ENCODE peak calls at places on chromosomes 4 and X, in four cellular contexts. V is HepG2, L is K562, F is GM12878. R is an unnamed sample.

GRCh38 chr4:67162692-67163091 is 382.6 kb downstream of the CENPC start:
- DNase-seq in V (no peak), L (no peak), F (no peak), R (no peak)

GRCh38 chr4:157221426-157221894 is 932 bp downstream of the GRIA2 start:
- DNase-seq in V (no peak), L (no peak), F (no peak), R (no peak)

GRCh38 chr4:147312376-147313046 is 168.4 kb upstream of the EDNRA start:
- DNase-seq in V (no peak), L (no peak), F (no peak), R (no peak)

GRCh38 chr4:87060957-87061356 is 126.1 kb downstream of the AFF1 start:
- DNase-seq in V (no peak), L (no peak), F (no peak), R (no peak)

GRCh38 chr4:101356928-101357327 is 9.6 kb upstream of the PPP3CA start:
- DNase-seq in V (peak; percentile 67), L (no peak), F (no peak), R (no peak)

GRCh38 chr4:48815483-48815882 is 15.4 kb upstream of the OCIAD1 start:
- DNase-seq in V (no peak), L (no peak), F (no peak), R (no peak)

GRCh38 chrX:98731821-98732220 is 1678.3 kb downstream of the PCDH19 start:
- DNase-seq in V (no peak), L (no peak), F (no peak), R (no peak)

GRCh38 chr4:140268441-140268840 is 105.0 kb upstream of the SCOC start:
- DNase-seq in V (no peak), L (no peak), F (no peak), R (no peak)

GRCh38 chr4:119536572-119537528 is 91.8 kb downstream of the PDE5A start:
- DNase-seq in V (no peak), L (no peak), F (no peak), R (no peak)

DNA sequence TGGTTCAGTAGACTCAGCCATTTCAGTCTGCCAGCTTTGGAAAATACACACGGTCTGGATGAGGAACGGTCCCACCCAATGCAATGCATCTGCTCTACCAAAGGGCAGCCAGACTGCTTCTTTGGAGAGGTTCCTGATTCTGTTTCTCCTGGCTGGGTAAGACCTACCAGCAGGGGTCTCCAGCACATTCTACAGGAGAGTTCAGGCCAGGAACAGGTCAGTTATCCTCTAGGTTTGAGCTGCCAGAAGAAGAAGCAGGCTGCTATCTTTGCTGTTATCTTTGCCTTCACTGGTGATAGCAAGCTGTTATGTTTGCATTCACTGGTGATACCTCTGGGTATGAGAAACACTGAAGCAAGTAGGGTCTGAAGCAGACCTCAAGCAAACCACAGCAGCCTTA is 45.5 kb upstream of the PBDC1 start:
- DNase-seq in V (no peak), L (no peak), F (no peak), R (no peak)
- TF ChIP-seq NR2C2 in V (no peak), L (no peak), F (no peak), R (no peak)

GRCh38 chr4:175413561-175413960 is 398.5 kb downstream of the GPM6A start:
- DNase-seq in V (no peak), L (no peak), F (no peak), R (no peak)

GRCh38 chr4:175412744-175413143 is 399.3 kb downstream of the GPM6A start:
- DNase-seq in V (no peak), L (no peak), F (no peak), R (no peak)

GRCh38 chr4:175414602-175415001 is 397.5 kb downstream of the GPM6A start:
- DNase-seq in V (no peak), L (no peak), F (no peak), R (no peak)

GRCh38 chr4:175411251-175411650 is 400.8 kb downstream of the GPM6A start:
- DNase-seq in V (no peak), L (no peak), F (no peak), R (no peak)

GRCh38 chr4:175412161-175412560 is 399.9 kb downstream of the GPM6A start:
- DNase-seq in V (no peak), L (no peak), F (no peak), R (no peak)
- TF ChIP-seq NR2C2 in V (no peak), L (no peak), F (no peak), R (no peak)

GRCh38 chrX:12868747-12869146 is 1.9 kb downstream of the TLR7 start:
- DNase-seq in V (no peak), L (no peak), F (peak; percentile 78), R (no peak)
- TF ChIP-seq NR2C2 in V (no peak), L (no peak), F (no peak), R (no peak)

DNA sequence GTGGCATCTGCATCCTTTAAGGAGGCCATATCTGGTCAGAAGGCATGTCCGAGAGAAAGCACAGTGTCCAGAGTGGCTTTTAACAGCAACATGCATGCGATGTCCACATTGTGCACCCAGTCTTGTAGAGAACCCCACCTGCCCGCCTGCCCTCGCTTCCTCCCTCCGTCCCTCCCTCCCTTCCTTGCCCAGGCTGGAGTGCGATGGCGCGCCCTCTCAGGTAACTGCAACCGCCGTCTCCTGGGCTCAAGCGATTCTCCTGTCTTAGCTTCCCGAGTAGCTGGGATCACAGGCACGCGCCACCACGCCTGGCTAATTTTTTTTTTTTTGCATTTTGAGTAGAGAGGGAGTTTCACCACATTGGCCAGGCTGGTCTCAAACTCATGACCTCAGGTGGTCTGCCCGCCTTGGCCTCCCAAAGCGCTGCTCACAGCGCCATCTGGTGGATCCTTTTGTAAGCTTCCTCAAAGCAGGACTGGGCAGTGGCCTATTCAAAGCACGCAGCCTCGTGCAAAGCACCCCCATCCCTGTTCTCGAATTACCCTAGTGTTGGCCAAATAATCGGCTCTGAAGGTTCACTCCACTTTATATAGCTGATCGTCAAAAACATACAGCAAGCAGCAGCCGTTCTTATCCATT is 15.0 kb downstream of the BRCC3 start:
- DNase-seq in V (peak; percentile 21), L (peak; percentile 38), F (no peak), R (peak; percentile 69)
- TF ChIP-seq NR2C2 in V (no peak), L (no peak), F (no peak), R (no peak)

GRCh38 chr4:3753711-3754412 is 12.3 kb upstream of the ADRA2C start:
- DNase-seq in V (no peak), L (no peak), F (no peak), R (no peak)

GRCh38 chr4:3759236-3759635 is 6.9 kb upstream of the ADRA2C start:
- DNase-seq in V (no peak), L (no peak), F (no peak), R (no peak)

GRCh38 chr4:3760833-3761232 is 5.4 kb upstream of the ADRA2C start:
- DNase-seq in V (no peak), L (no peak), F (no peak), R (no peak)

GRCh38 chr4:3760346-3760745 is 5.8 kb upstream of the ADRA2C start:
- DNase-seq in V (no peak), L (no peak), F (no peak), R (no peak)

GRCh38 chr4:3756343-3757059 is 9.7 kb upstream of the ADRA2C start:
- DNase-seq in V (no peak), L (peak; percentile 74), F (no peak), R (no peak)
- TF ChIP-seq NR2C2 in V (no peak), L (no peak), F (no peak), R (no peak)

R was measured in WTC11.